ENCODE peak calls at places on chromosome 20, in six cellular contexts. J, E, L, T, N and R are unnamed samples.

GRCh38 chr20:18754030-18754659 is 59.4 kb upstream of the SCP2D1 start:
- DNase-seq in J (no peak), E (no peak), L (no peak), T (no peak), N (no peak), R (no peak)

GRCh38 chr20:9474835-9475413 is 39.5 kb upstream of the LAMP5 start:
- DNase-seq in J (no peak), E (no peak), L (no peak), T (no peak), N (no peak), R (no peak)

GRCh38 chr20:39190666-39191570 is 228.8 kb downstream of the DHX35 start:
- DNase-seq in J (no peak), E (no peak), L (no peak), T (no peak), N (no peak), R (peak; percentile 3)

GRCh38 chr20:56237337-56237736 is 11.2 kb upstream of the MC3R start:
- DNase-seq in J (no peak), E (no peak), L (no peak), T (no peak), N (no peak), R (no peak)

GRCh38 chr20:50085481-50086365 is 27.2 kb downstream of the UBE2V1 start:
- DNase-seq in J (peak; percentile 50), E (peak; percentile 77), L (no peak), T (peak; percentile 37), N (peak; percentile 36), R (peak; percentile 20)

GRCh38 chr20:25336561-25337422 is 53.8 kb downstream of the ABHD12 start:
- DNase-seq in J (peak; percentile 53), E (no peak), L (no peak), T (no peak), N (peak; percentile 50), R (no peak)

GRCh38 chr20:19975901-19976300 is 41.3 kb upstream of the NAA20 start:
- DNase-seq in J (no peak), E (no peak), L (no peak), T (no peak), N (peak; percentile 21), R (peak; percentile 45)

GRCh38 chr20:51022803-51023616 is at the start of gene KCNG1:
- DNase-seq in J (peak; percentile 79), E (peak; percentile 90), L (no peak), T (peak; percentile 58), N (peak; percentile 30), R (peak; percentile 51)

GRCh38 chr20:62754122-62754990 is 41.9 kb upstream of the MRGBP start:
- DNase-seq in J (no peak), E (no peak), L (no peak), T (no peak), N (no peak), R (no peak)

GRCh38 chr20:52269327-52269726 is 77.7 kb upstream of the ZFP64 start:
- DNase-seq in J (no peak), E (no peak), L (no peak), T (no peak), N (no peak), R (no peak)

GRCh38 chr20:64166712-64167615 is 2.7 kb downstream of the MYT1 start:
- DNase-seq in J (no peak), E (no peak), L (no peak), T (no peak), N (no peak), R (no peak)

GRCh38 chr20:46954490-46955038 is 59.9 kb downstream of the EYA2 start:
- DNase-seq in J (no peak), E (no peak), L (no peak), T (no peak), N (no peak), R (no peak)

GRCh38 chr20:45347936-45348809 is at the start of gene SDC4:
- DNase-seq in J (peak; percentile 68), E (peak; percentile 69), L (peak; percentile 34), T (peak; percentile 74), N (peak; percentile 25), R (no peak)

GRCh38 chr20:43843096-43843964 is 71.3 kb upstream of the TOX2 start:
- DNase-seq in J (no peak), E (no peak), L (no peak), T (no peak), N (no peak), R (peak; percentile 38)

GRCh38 chr20:13858496-13859270 is 73.9 kb downstream of the NDUFAF5 start:
- DNase-seq in J (no peak), E (no peak), L (no peak), T (no peak), N (no peak), R (no peak)

GRCh38 chr20:3239026-3239866 is at the start of gene SLC4A11:
- DNase-seq in J (peak; percentile 82), E (peak; percentile 79), L (no peak), T (no peak), N (no peak), R (peak; percentile 45)

GRCh38 chr20:47334022-47334551 is 22.4 kb downstream of the ZMYND8 start:
- DNase-seq in J (no peak), E (no peak), L (no peak), T (no peak), N (no peak), R (peak; percentile 94)

GRCh38 chr20:21573259-21573658 is 59.4 kb upstream of the NKX2-2 start:
- DNase-seq in J (no peak), E (no peak), L (no peak), T (no peak), N (no peak), R (no peak)

GRCh38 chr20:31637660-31638059 is at the start of gene COX4I2:
- DNase-seq in J (peak; percentile 19), E (no peak), L (no peak), T (no peak), N (no peak), R (no peak)

GRCh38 chr20:56986931-56987720 is 279.3 kb downstream of the BMP7 start:
- DNase-seq in J (no peak), E (no peak), L (no peak), T (no peak), N (no peak), R (no peak)

GRCh38 chr20:62386383-62387218 is at the start of gene RPS21:
- DNase-seq in J (peak; percentile 89), E (peak; percentile 95), L (peak; percentile 85), T (peak; percentile 96), N (peak; percentile 89), R (peak; percentile 73)

GRCh38 chr20:46070215-46070910 is 19.4 kb downstream of the NCOA5 start:
- DNase-seq in J (no peak), E (no peak), L (no peak), T (no peak), N (no peak), R (peak; percentile 47)

GRCh38 chr20:34195355-34195754 is 45.9 kb upstream of the ASIP start:
- DNase-seq in J (no peak), E (peak; percentile 31), L (no peak), T (no peak), N (no peak), R (no peak)

GRCh38 chr20:3720626-3721025 is 8.2 kb upstream of the SIGLEC1 start:
- DNase-seq in J (no peak), E (no peak), L (no peak), T (no peak), N (no peak), R (no peak)

GRCh38 chr20:2301164-2301622 is 5.4 kb downstream of the TGM3 start:
- DNase-seq in J (no peak), E (no peak), L (no peak), T (no peak), N (peak; percentile 13), R (peak; percentile 74)

GRCh38 chr20:19817017-19817416 is 59.0 kb downstream of the RIN2 start:
- DNase-seq in J (no peak), E (no peak), L (no peak), T (no peak), N (no peak), R (no peak)

GRCh38 chr20:48448601-48449384 is 379.0 kb downstream of the PREX1 start:
- DNase-seq in J (no peak), E (no peak), L (no peak), T (no peak), N (no peak), R (no peak)

GRCh38 chr20:35947489-35947888 is 6.8 kb downstream of the SCAND1 start:
- DNase-seq in J (peak; percentile 67), E (peak; percentile 45), L (no peak), T (no peak), N (peak; percentile 1), R (no peak)

GRCh38 chr20:4730782-4731181 is 9.1 kb downstream of the PRND start:
- DNase-seq in J (no peak), E (no peak), L (no peak), T (peak; percentile 54), N (no peak), R (no peak)

GRCh38 chr20:57398231-57398821 is 7.1 kb downstream of the RBM38 start:
- DNase-seq in J (no peak), E (no peak), L (no peak), T (peak; percentile 90), N (no peak), R (no peak)

GRCh38 chr20:18187020-18187419 is 49.4 kb downstream of the KAT14 start:
- DNase-seq in J (no peak), E (no peak), L (no peak), T (no peak), N (no peak), R (no peak)

GRCh38 chr20:32281711-32282110 is 4.3 kb downstream of the KIF3B start:
- DNase-seq in J (no peak), E (no peak), L (no peak), T (no peak), N (no peak), R (no peak)

GRCh38 chr20:17617868-17618672 is 48.2 kb downstream of the DSTN start:
- DNase-seq in J (peak; percentile 7), E (no peak), L (no peak), T (no peak), N (no peak), R (no peak)